ENCODE peak calls at places on chromosomes 1 and 21, in eight cellular contexts. T, V, R, M, P, G, J and B are unnamed samples.

GRCh38 chr1:230283678-230284077 is 142.5 kb downstream of the PGBD5 start:
- DNase-seq in T (no peak), V (no peak), R (no peak), M (no peak), P (no peak), G (no peak), J (no peak), B (no peak)

GRCh38 chr1:15531003-15531402 is 4.4 kb downstream of the DNAJC16 start:
- DNase-seq in T (no peak), V (no peak), R (no peak), M (no peak), P (no peak), G (no peak), J (no peak), B (no peak)

GRCh38 chr21:42414928-42415769 is 11.4 kb downstream of the UBASH3A start:
- DNase-seq in T (no peak), V (peak; percentile 97), R (no peak), M (peak; percentile 88), P (peak; percentile 78), G (no peak), J (peak; percentile 43), B (peak; percentile 65)

GRCh38 chr1:89611721-89612120 is 21.2 kb upstream of the LRRC8C start:
- DNase-seq in T (no peak), V (peak; percentile 79), R (no peak), M (no peak), P (no peak), G (no peak), J (no peak), B (no peak)

GRCh38 chr21:33443174-33443573 is 36.6 kb downstream of the TMEM50B start:
- DNase-seq in T (no peak), V (no peak), R (no peak), M (no peak), P (no peak), G (no peak), J (no peak), B (no peak)

GRCh38 chr1:165949335-165950130 is 122.1 kb downstream of the UCK2 start:
- DNase-seq in T (no peak), V (no peak), R (peak; percentile 19), M (no peak), P (no peak), G (no peak), J (no peak), B (no peak)

GRCh38 chr21:20802631-20803260 is 195.5 kb upstream of the NCAM2 start:
- DNase-seq in T (no peak), V (no peak), R (no peak), M (no peak), P (no peak), G (no peak), J (no peak), B (no peak)

GRCh38 chr1:25167269-25168192 is 64.8 kb downstream of the SYF2 start:
- DNase-seq in T (no peak), V (no peak), R (no peak), M (no peak), P (no peak), G (no peak), J (no peak), B (no peak)

GRCh38 chr1:205588691-205589445 is 42.9 kb downstream of the ELK4 start:
- DNase-seq in T (no peak), V (no peak), R (no peak), M (peak; percentile 60), P (peak; percentile 74), G (no peak), J (no peak), B (peak; percentile 58)

GRCh38 chr1:84365225-84366221 is 32.8 kb upstream of the DNASE2B start:
- DNase-seq in T (no peak), V (no peak), R (no peak), M (peak; percentile 99), P (peak; percentile 99), G (no peak), J (no peak), B (peak; percentile 96)

GRCh38 chr1:29624320-29624719 is 388.0 kb downstream of the PTPRU start:
- DNase-seq in T (no peak), V (no peak), R (no peak), M (no peak), P (no peak), G (no peak), J (no peak), B (no peak)

GRCh38 chr1:46522969-46523320 is 28.5 kb downstream of the KNCN start:
- DNase-seq in T (no peak), V (no peak), R (no peak), M (no peak), P (no peak), G (no peak), J (no peak), B (no peak)

GRCh38 chr1:64822621-64823020 is 77.7 kb downstream of the RAVER2 start:
- DNase-seq in T (no peak), V (no peak), R (no peak), M (peak; percentile 55), P (peak; percentile 35), G (no peak), J (no peak), B (no peak)

GRCh38 chr1:193654951-193655705 is 468.7 kb upstream of the B3GALT2 start:
- DNase-seq in T (no peak), V (no peak), R (peak; percentile 48), M (peak; percentile 21), P (peak; percentile 32), G (no peak), J (no peak), B (peak; percentile 25)

GRCh38 chr1:11500881-11501280 is 21.9 kb downstream of the DISP3 start:
- DNase-seq in T (no peak), V (no peak), R (no peak), M (no peak), P (no peak), G (no peak), J (no peak), B (no peak)

GRCh38 chr1:51955797-51956527 is 34.5 kb downstream of the RAB3B start:
- DNase-seq in T (no peak), V (peak; percentile 41), R (no peak), M (no peak), P (no peak), G (no peak), J (no peak), B (no peak)

GRCh38 chr1:183910780-183911179 is 105.9 kb downstream of the RGL1 start:
- DNase-seq in T (no peak), V (no peak), R (no peak), M (peak; percentile 27), P (no peak), G (no peak), J (no peak), B (no peak)

GRCh38 chr1:223273511-223273910 is 90.5 kb downstream of the SUSD4 start:
- DNase-seq in T (no peak), V (no peak), R (no peak), M (no peak), P (no peak), G (no peak), J (no peak), B (no peak)

GRCh38 chr1:104592926-104593325 is 843.2 kb downstream of the AMY1C start:
- DNase-seq in T (no peak), V (no peak), R (no peak), M (no peak), P (no peak), G (no peak), J (no peak), B (no peak)

GRCh38 chr1:68528243-68528642 is 31.4 kb upstream of the DEPDC1 start:
- DNase-seq in T (no peak), V (no peak), R (no peak), M (no peak), P (no peak), G (no peak), J (no peak), B (no peak)

DNA sequence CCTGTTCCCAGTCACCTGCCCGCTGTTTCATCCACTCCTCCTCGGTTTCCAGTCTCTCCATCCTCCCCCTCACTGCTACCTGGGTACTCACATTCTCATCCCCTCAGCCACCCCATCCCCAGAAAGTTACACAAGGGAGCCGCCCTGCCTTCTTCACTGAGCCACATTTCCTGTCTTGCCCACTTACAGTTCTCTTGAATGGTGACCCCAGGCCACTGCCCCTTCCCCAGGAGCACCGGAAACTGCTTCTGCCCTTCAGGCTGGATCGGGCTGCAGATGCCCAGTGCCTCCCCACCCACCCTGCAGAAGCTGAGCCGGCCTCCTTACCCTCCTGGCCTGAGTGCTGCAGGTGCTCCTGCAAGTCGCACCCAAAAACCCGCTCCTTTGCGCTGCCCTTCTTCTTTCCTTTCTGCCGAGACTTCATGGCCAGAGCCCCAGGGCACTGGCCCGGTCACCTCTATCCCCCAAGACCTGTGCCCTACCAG is 448 bp downstream of the ARHGAP30 start:
- DNase-seq in T (no peak), V (no peak), R (no peak), M (no peak), P (no peak), G (no peak), J (no peak), B (no peak)
- H3K4me3 ChIP-seq in T (peak overlapping the region; percentile 49), V (peak overlapping the region; percentile 94), R (peak overlapping the region; percentile 82), M (no peak overlapping the region), P (no peak overlapping the region), G (no peak overlapping the region), J (peak overlapping the region; percentile 45), B (no peak overlapping the region)

DNA sequence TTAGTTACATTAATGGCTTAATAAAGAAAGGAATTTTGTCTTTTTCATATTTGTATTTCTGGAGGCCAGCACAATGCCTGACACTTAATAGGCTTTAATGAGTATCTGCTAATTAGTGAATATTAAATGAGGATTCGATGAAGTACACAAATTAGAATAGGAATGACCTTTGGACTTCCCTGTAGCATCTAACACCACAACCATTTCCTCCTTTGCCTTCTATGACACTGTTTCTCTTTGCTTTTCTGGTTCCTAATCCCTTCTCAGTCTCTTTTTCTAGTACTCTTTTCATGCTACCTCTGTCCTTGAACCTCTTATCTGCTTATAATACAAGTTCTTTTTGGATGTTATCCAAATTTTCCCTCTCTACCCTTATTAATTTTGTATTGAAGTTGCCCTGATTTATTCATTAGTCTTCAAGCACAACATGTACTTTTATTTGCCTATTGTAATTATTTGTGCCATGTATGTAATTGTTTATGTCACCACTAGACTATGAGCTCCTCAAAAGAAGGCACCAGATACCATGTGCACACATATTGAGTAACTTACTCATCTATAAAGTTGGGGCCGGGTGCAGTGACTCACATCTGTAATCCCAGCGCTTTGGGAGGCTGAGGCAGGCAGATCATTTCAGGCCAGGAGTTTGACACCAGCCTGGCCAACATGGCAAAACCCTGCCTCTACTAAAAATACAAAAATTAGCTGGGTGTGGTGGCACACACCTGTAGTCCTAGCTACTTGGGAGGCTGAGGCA is 23.8 kb downstream of the RPS27 start:
- DNase-seq in T (no peak), V (no peak), R (no peak), M (peak; percentile 84), P (peak; percentile 76), G (no peak), J (no peak), B (peak; percentile 19)
- TF ChIP-seq CTCF in T (no peak), V (no peak), R (no peak), M (peak; percentile 20), P (no peak), G (no peak), J (no peak), B (no peak)

DNA sequence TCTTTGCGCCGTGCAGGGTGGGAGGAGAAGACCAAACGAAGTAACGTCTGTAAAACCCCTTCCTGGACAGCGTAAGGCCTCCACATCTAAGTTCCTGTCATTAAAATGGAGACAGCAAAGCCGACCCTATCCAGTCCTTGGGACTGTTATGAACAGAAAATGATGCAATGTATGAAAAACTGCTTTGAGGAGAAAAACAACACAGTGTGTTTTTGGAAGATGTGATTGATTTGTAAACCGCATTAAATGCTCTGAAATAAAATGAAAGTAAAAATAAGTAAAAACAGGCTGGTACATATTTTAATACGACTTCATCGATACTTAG is 827 bp upstream of the URB1 start:
- DNase-seq in T (no peak), V (no peak), R (no peak), M (no peak), P (no peak), G (no peak), J (no peak), B (peak; percentile 7)
- H3K4me3 ChIP-seq in T (peak overlapping the region; percentile 100), V (peak overlapping the region; percentile 83), R (peak overlapping the region; percentile 94), M (peak overlapping the region; percentile 88), P (peak overlapping the region; percentile 95), G (peak overlapping the region; percentile 95), J (peak overlapping the region; percentile 100), B (peak overlapping the region; percentile 86)

GRCh38 chr1:3403388-3404179 is 50.9 kb upstream of the ARHGEF16 start:
- DNase-seq in T (no peak), V (no peak), R (no peak), M (no peak), P (no peak), G (no peak), J (no peak), B (no peak)
- TF ChIP-seq CTCF in T (peak; percentile 28), V (no peak), R (peak; percentile 15), M (no peak), P (no peak), G (no peak), J (no peak), B (peak; percentile 53)